ENCODE peak calls at places on chromosomes 5 and 9, in eight cellular contexts. One of them, this sample, is unnamed.

GRCh38 chr9:120855827-120856636 is 13.3 kb upstream of the PSMD5 start:
- DNase-seq in cardiac muscle cell: no peak
- DNase-seq in mammary epithelial cell: no peak
- DNase-seq in uterus: no peak
- DNase-seq in astrocyte of the spinal cord: no peak
- DNase-seq in fibroblast of the aortic adventitia: no peak
- DNase-seq in ovary: no peak
- DNase-seq in PC-3: no peak
- DNase-seq in this sample: no peak

GRCh38 chr9:132163457-132163875 is 1.6 kb downstream of the NTNG2 start:
- DNase-seq in cardiac muscle cell: no peak
- DNase-seq in ovary: no peak
- DNase-seq in uterus: no peak
- DNase-seq in mammary epithelial cell: no peak
- DNase-seq in PC-3: no peak
- DNase-seq in astrocyte of the spinal cord: no peak
- DNase-seq in fibroblast of the aortic adventitia: no peak
- DNase-seq in this sample: peak

GRCh38 chr5:148730955-148731898 is 76.9 kb upstream of the HTR4 start:
- DNase-seq in cardiac muscle cell: peak
- DNase-seq in fibroblast of the aortic adventitia: peak
- DNase-seq in PC-3: peak
- DNase-seq in astrocyte of the spinal cord: peak
- DNase-seq in uterus: peak
- DNase-seq in ovary: peak
- DNase-seq in mammary epithelial cell: peak
- DNase-seq in this sample: peak

GRCh38 chr5:59569608-59570334 is 323.8 kb downstream of the PDE4D start:
- DNase-seq in fibroblast of the aortic adventitia: no peak
- DNase-seq in astrocyte of the spinal cord: no peak
- DNase-seq in ovary: no peak
- DNase-seq in mammary epithelial cell: no peak
- DNase-seq in uterus: no peak
- DNase-seq in cardiac muscle cell: no peak
- DNase-seq in PC-3: no peak
- DNase-seq in this sample: no peak

GRCh38 chr5:61409568-61409967 is 77.5 kb downstream of the ZSWIM6 start:
- DNase-seq in astrocyte of the spinal cord: peak
- DNase-seq in uterus: no peak
- DNase-seq in ovary: no peak
- DNase-seq in PC-3: peak
- DNase-seq in mammary epithelial cell: peak
- DNase-seq in fibroblast of the aortic adventitia: peak
- DNase-seq in cardiac muscle cell: peak
- DNase-seq in this sample: peak

GRCh38 chr5:35780236-35780635 is 76.5 kb upstream of the IL7R start:
- DNase-seq in cardiac muscle cell: no peak
- DNase-seq in PC-3: no peak
- DNase-seq in ovary: no peak
- DNase-seq in fibroblast of the aortic adventitia: no peak
- DNase-seq in mammary epithelial cell: no peak
- DNase-seq in astrocyte of the spinal cord: no peak
- DNase-seq in uterus: no peak
- DNase-seq in this sample: no peak

GRCh38 chr9:6382681-6383080 is 30.3 kb upstream of the UHRF2 start:
- DNase-seq in ovary: no peak
- DNase-seq in mammary epithelial cell: no peak
- DNase-seq in uterus: no peak
- DNase-seq in fibroblast of the aortic adventitia: peak
- DNase-seq in cardiac muscle cell: peak
- DNase-seq in astrocyte of the spinal cord: peak
- DNase-seq in PC-3: peak
- DNase-seq in this sample: peak

GRCh38 chr9:69573666-69574456 is 98.3 kb downstream of the APBA1 start:
- DNase-seq in cardiac muscle cell: peak
- DNase-seq in PC-3: no peak
- DNase-seq in astrocyte of the spinal cord: peak
- DNase-seq in fibroblast of the aortic adventitia: peak
- DNase-seq in uterus: no peak
- DNase-seq in ovary: no peak
- DNase-seq in mammary epithelial cell: peak
- DNase-seq in this sample: peak

GRCh38 chr5:140672455-140673186 is 755 bp downstream of the DND1 start:
- DNase-seq in uterus: peak
- DNase-seq in ovary: peak
- DNase-seq in cardiac muscle cell: peak
- DNase-seq in PC-3: no peak
- DNase-seq in fibroblast of the aortic adventitia: no peak
- DNase-seq in astrocyte of the spinal cord: no peak
- DNase-seq in mammary epithelial cell: no peak
- DNase-seq in this sample: peak

GRCh38 chr5:112762113-112762810 is 24.6 kb downstream of the APC start:
- DNase-seq in fibroblast of the aortic adventitia: peak
- DNase-seq in mammary epithelial cell: no peak
- DNase-seq in PC-3: peak
- DNase-seq in astrocyte of the spinal cord: peak
- DNase-seq in cardiac muscle cell: peak
- DNase-seq in ovary: no peak
- DNase-seq in uterus: no peak
- DNase-seq in this sample: peak

GRCh38 chr5:554284-554988 is 30.2 kb upstream of the SLC9A3 start:
- DNase-seq in fibroblast of the aortic adventitia: no peak
- DNase-seq in mammary epithelial cell: no peak
- DNase-seq in ovary: no peak
- DNase-seq in cardiac muscle cell: no peak
- DNase-seq in uterus: no peak
- DNase-seq in PC-3: no peak
- DNase-seq in astrocyte of the spinal cord: no peak
- DNase-seq in this sample: no peak

GRCh38 chr5:5141011-5141599 is 975 bp downstream of the ADAMTS16 start:
- DNase-seq in PC-3: peak
- DNase-seq in uterus: no peak
- DNase-seq in astrocyte of the spinal cord: no peak
- DNase-seq in cardiac muscle cell: no peak
- DNase-seq in ovary: no peak
- DNase-seq in fibroblast of the aortic adventitia: no peak
- DNase-seq in mammary epithelial cell: no peak
- DNase-seq in this sample: peak
- H3K4me3 ChIP-seq in PC-3: peak
- H3K4me3 ChIP-seq in uterus: peak
- H3K4me3 ChIP-seq in astrocyte of the spinal cord: peak
- H3K4me3 ChIP-seq in cardiac muscle cell: no peak
- H3K4me3 ChIP-seq in ovary: peak
- H3K4me3 ChIP-seq in fibroblast of the aortic adventitia: no peak
- H3K4me3 ChIP-seq in mammary epithelial cell: no peak
- H3K4me3 ChIP-seq in this sample: no peak

DNA sequence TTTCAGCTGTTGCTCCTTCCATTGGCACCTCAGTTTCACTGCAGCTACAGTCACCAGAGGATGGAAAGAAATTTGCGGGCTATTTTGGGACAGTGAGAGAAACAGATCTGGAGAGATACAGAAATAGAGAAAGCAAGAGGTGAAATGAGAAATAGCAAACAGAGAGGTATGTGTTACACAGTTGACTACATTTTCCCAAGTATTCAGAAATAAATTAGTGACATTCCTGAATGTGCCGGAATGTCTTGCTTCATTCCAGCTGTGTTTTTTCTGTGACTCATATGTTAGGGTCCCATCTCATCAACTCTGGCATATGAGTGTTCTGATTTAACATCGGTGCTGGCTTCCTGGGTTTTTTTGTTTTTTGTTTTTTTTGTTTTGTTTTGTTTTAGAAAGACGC is 63.8 kb upstream of the ZNF462 start:
- DNase-seq in uterus: no peak
- DNase-seq in mammary epithelial cell: peak
- DNase-seq in ovary: no peak
- DNase-seq in fibroblast of the aortic adventitia: peak
- DNase-seq in PC-3: peak
- DNase-seq in astrocyte of the spinal cord: peak
- DNase-seq in cardiac muscle cell: peak
- DNase-seq in this sample: peak
- H3K4me3 ChIP-seq in uterus: no peak
- H3K4me3 ChIP-seq in mammary epithelial cell: no peak
- H3K4me3 ChIP-seq in ovary: no peak
- H3K4me3 ChIP-seq in fibroblast of the aortic adventitia: no peak
- H3K4me3 ChIP-seq in PC-3: no peak
- H3K4me3 ChIP-seq in astrocyte of the spinal cord: no peak
- H3K4me3 ChIP-seq in cardiac muscle cell: no peak
- H3K4me3 ChIP-seq in this sample: no peak

DNA sequence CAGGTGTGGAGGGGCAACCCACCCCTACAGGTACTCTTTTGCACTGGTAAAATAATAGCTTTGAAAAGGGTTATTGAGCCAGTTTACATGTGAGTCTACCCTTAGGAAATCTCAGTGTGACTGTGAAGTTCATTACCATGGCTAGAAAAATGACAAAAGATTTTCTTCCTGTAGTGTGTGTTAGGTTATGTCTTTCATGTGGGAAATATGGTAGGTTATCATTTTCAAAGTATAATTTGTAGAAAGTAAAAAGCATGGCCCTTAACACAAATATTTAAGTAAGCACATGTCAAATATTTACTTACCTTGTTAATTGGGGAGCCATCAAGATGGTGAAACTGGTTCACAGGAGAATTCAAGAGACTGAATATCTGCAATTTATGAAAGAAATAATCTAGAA is 37.2 kb upstream of the PLPP1 start:
- DNase-seq in ovary: no peak
- DNase-seq in mammary epithelial cell: no peak
- DNase-seq in cardiac muscle cell: no peak
- DNase-seq in PC-3: no peak
- DNase-seq in fibroblast of the aortic adventitia: no peak
- DNase-seq in astrocyte of the spinal cord: no peak
- DNase-seq in uterus: no peak
- DNase-seq in this sample: no peak
- H3K4me3 ChIP-seq in ovary: no peak
- H3K4me3 ChIP-seq in mammary epithelial cell: no peak
- H3K4me3 ChIP-seq in cardiac muscle cell: no peak
- H3K4me3 ChIP-seq in PC-3: no peak
- H3K4me3 ChIP-seq in fibroblast of the aortic adventitia: no peak
- H3K4me3 ChIP-seq in astrocyte of the spinal cord: no peak
- H3K4me3 ChIP-seq in uterus: no peak
- H3K4me3 ChIP-seq in this sample: no peak

GRCh38 chr5:73312872-73313510 is 135.6 kb downstream of the FOXD1 start:
- DNase-seq in uterus: no peak
- DNase-seq in cardiac muscle cell: no peak
- DNase-seq in ovary: no peak
- DNase-seq in astrocyte of the spinal cord: no peak
- DNase-seq in mammary epithelial cell: no peak
- DNase-seq in fibroblast of the aortic adventitia: no peak
- DNase-seq in PC-3: no peak
- DNase-seq in this sample: no peak

GRCh38 chr5:73314395-73315195 is 134.0 kb downstream of the FOXD1 start:
- DNase-seq in PC-3: peak
- DNase-seq in uterus: no peak
- DNase-seq in mammary epithelial cell: no peak
- DNase-seq in fibroblast of the aortic adventitia: no peak
- DNase-seq in astrocyte of the spinal cord: peak
- DNase-seq in ovary: no peak
- DNase-seq in cardiac muscle cell: no peak
- DNase-seq in this sample: no peak

GRCh38 chr5:73307645-73308346 is 134.8 kb downstream of the TMEM174 start:
- DNase-seq in cardiac muscle cell: no peak
- DNase-seq in fibroblast of the aortic adventitia: no peak
- DNase-seq in uterus: no peak
- DNase-seq in PC-3: no peak
- DNase-seq in mammary epithelial cell: no peak
- DNase-seq in astrocyte of the spinal cord: no peak
- DNase-seq in ovary: no peak
- DNase-seq in this sample: no peak

GRCh38 chr5:73312146-73312871 is 136.3 kb downstream of the FOXD1 start:
- DNase-seq in ovary: no peak
- DNase-seq in mammary epithelial cell: no peak
- DNase-seq in fibroblast of the aortic adventitia: peak
- DNase-seq in astrocyte of the spinal cord: peak
- DNase-seq in PC-3: no peak
- DNase-seq in uterus: no peak
- DNase-seq in cardiac muscle cell: peak
- DNase-seq in this sample: peak

GRCh38 chr5:73311291-73312110 is 137.1 kb downstream of the FOXD1 start:
- DNase-seq in cardiac muscle cell: peak
- DNase-seq in fibroblast of the aortic adventitia: peak
- DNase-seq in ovary: no peak
- DNase-seq in PC-3: peak
- DNase-seq in astrocyte of the spinal cord: peak
- DNase-seq in mammary epithelial cell: peak
- DNase-seq in uterus: no peak
- DNase-seq in this sample: peak
- H3K4me3 ChIP-seq in cardiac muscle cell: no peak
- H3K4me3 ChIP-seq in fibroblast of the aortic adventitia: no peak
- H3K4me3 ChIP-seq in ovary: no peak
- H3K4me3 ChIP-seq in PC-3: no peak
- H3K4me3 ChIP-seq in astrocyte of the spinal cord: no peak
- H3K4me3 ChIP-seq in mammary epithelial cell: peak
- H3K4me3 ChIP-seq in uterus: no peak
- H3K4me3 ChIP-seq in this sample: peak

DNA sequence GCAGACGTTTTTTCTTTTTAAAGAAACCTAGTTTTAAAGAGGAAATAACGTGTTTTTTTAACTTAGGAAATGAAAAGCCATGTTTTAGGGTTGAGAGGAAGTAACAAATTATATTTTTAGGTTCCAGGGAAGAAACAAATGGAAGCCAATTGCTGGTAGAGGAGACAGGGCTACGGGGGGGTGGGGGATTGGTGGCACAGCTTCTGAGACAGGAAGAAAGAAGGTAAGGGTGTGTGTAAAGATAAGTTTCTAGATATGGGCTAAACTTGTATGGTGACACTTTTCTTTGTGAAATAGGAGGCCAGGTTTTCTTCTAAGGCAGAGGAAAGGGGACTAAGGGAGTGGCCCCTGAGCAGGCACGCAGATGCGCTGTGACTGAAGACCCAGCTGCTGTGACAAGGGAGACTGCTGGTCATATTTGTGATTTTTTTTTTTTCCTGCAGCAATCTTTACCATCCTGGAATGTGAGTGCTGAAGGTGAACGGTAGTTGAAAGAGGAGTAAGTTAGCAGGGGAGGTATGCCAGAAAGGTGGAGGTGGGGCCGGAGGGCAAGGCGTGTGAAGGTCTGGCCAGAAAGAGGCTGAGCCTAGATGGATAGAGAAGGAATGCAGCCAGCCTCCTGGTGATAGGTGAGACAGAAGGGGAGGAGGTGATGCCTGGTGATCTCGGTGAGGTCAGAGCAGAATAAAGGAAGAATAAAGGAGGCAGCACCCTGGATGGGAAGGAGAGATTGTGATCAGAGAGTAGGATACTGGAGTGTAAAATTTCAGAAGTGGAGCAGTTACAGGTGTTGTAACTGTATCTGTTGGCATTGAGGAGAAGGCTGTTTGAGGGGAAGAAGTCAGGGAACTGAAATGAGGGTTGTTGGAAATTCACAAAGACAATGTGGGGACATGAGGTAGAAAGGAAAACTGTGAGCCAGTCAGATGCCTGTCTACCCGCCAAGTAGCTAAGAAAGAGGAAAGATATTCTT is 1.7 kb downstream of the GNG10 start:
- DNase-seq in cardiac muscle cell: no peak
- DNase-seq in uterus: no peak
- DNase-seq in astrocyte of the spinal cord: no peak
- DNase-seq in ovary: no peak
- DNase-seq in PC-3: no peak
- DNase-seq in fibroblast of the aortic adventitia: no peak
- DNase-seq in mammary epithelial cell: peak
- DNase-seq in this sample: no peak
- H3K4me3 ChIP-seq in cardiac muscle cell: no peak
- H3K4me3 ChIP-seq in uterus: no peak
- H3K4me3 ChIP-seq in astrocyte of the spinal cord: peak
- H3K4me3 ChIP-seq in ovary: peak
- H3K4me3 ChIP-seq in PC-3: peak
- H3K4me3 ChIP-seq in fibroblast of the aortic adventitia: peak
- H3K4me3 ChIP-seq in mammary epithelial cell: peak
- H3K4me3 ChIP-seq in this sample: peak

This sample was measured in foreskin fibroblast.